ENCODE peak calls at places on chromosomes 13 and 19, in seven cellular contexts. A is lower leg skin, O is upper lobe of left lung, M is uterus, T is gastrocnemius medialis, X is Peyer's patch, B is tibial nerve. U is an unnamed sample.

GRCh38 chr13:36981156-36981743 is 17.9 kb downstream of the ALG5 start:
- DNase-seq in A (no peak), O (no peak), M (no peak), T (no peak), X (no peak), B (no peak), U (no peak)

GRCh38 chr13:107851670-107852460 is 363.5 kb downstream of the LIG4 start:
- DNase-seq in A (no peak), O (no peak), M (no peak), T (no peak), X (no peak), B (no peak), U (peak; percentile 26)

GRCh38 chr19:610071-610800 is 20.6 kb downstream of the HCN2 start:
- DNase-seq in A (no peak), O (peak; percentile 83), M (no peak), T (no peak), X (no peak), B (no peak), U (no peak)

GRCh38 chr19:13118424-13119193 is 545 bp downstream of the NACC1 start:
- DNase-seq in A (no peak), O (peak; percentile 89), M (peak; percentile 42), T (peak; percentile 58), X (peak; percentile 65), B (no peak), U (no peak)

GRCh38 chr13:52447815-52448552 is 2.5 kb downstream of the VPS36 start:
- DNase-seq in A (no peak), O (no peak), M (no peak), T (no peak), X (no peak), B (no peak), U (no peak)

GRCh38 chr13:102097708-102098107 is 304.1 kb downstream of the FGF14 start:
- DNase-seq in A (no peak), O (no peak), M (no peak), T (no peak), X (no peak), B (no peak), U (no peak)

GRCh38 chr19:55670280-55671053 is 4.6 kb upstream of the EPN1 start:
- DNase-seq in A (no peak), O (peak; percentile 87), M (no peak), T (no peak), X (no peak), B (no peak), U (peak; percentile 98)

GRCh38 chr13:97437729-97438128 is 3.8 kb downstream of the RAP2A start:
- DNase-seq in A (no peak), O (no peak), M (no peak), T (no peak), X (no peak), B (no peak), U (no peak)

GRCh38 chr13:36924001-36924400 is 4.0 kb upstream of the SMAD9 start:
- DNase-seq in A (no peak), O (no peak), M (no peak), T (no peak), X (no peak), B (no peak), U (no peak)

GRCh38 chr13:19597523-19597922 is 35.9 kb upstream of the MPHOSPH8 start:
- DNase-seq in A (no peak), O (no peak), M (no peak), T (no peak), X (no peak), B (no peak), U (no peak)

GRCh38 chr13:29830000-29830399 is 20.4 kb downstream of the UBL3 start:
- DNase-seq in A (no peak), O (no peak), M (no peak), T (no peak), X (no peak), B (no peak), U (no peak)

DNA sequence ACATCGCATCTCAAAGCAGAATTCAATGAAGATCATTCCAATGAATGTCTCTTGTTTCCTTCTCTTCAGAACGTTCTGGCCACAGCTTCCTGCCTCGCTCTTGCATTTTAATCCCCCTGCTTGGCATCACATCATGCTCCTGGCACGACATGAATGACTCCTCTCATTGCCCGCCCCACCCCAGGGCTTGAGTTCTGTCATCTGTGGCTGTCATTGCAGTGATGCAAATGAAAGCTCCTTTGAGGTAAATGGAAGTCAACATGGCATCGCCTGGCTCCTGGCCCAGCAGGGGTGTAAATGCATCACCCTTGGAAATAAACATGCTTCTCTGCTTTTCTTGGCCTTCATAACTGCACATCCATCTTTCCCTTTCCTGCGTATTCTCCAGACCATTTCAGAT is 48.6 kb downstream of the SCEL start:
- DNase-seq in A (peak; percentile 50), O (no peak), M (no peak), T (no peak), X (no peak), B (no peak), U (no peak)
- TF ChIP-seq POLR2A in A (no peak), O (no peak), M (no peak), T (no peak), X (no peak), B (no peak), U (no peak)

DNA sequence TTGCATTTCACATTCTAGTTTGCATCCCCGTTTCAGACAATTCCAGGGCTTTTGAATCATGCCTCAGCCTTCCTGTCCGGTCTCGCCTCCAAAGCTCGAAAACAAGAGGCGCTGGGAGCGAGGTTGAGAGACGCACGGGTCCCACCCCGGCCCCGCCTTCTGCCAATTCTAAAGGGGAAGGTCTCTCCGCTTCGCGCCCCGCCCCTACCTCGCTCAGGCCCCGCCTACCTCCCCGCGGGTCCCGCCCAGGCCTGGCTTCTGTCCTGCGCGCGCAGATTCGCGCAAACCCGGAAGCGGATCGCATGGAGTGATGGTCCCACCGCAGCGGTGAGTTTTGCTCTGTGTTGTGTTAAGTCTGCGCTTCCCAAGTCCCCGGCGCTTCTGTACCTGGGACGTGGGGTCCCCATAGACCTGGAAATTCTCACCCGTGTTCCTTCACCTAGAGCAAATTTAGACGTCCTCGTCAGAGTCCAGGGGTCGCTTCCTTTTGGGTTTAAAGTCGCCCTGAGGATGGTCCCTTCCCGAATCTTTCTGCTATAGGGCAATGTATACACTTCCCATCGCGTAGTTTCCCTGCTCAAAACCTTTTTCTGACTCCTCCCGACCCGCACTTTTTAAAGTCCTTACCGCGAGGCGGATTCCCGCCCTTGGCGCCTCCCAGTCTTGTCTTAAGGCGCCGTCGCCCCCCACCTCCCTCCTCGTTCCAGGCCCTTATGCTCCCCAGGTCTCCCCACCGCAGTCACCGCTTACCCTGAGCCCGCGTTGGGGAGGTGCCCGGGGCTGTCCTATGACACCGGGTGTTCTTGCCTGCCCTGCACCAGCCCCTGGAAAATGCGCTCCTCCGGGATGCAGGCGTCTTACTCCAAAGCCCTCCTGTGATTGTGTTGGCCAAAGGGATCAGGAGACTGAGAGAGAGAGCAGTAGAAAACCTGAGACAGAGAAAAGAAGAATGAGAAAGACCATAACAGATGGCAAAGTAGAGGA is at the start of gene ZNF845:
- DNase-seq in A (peak; percentile 94), O (peak; percentile 99), M (peak; percentile 97), T (peak; percentile 74), X (peak; percentile 97), B (peak; percentile 92), U (peak; percentile 91)
- TF ChIP-seq POLR2A in A (no peak), O (peak; percentile 69), M (peak; percentile 45), T (no peak), X (peak; percentile 59), B (peak; percentile 50), U (peak; percentile 91)

GRCh38 chr19:10554760-10555612 is 10.8 kb downstream of the KRI1 start:
- DNase-seq in A (no peak), O (peak; percentile 79), M (no peak), T (no peak), X (no peak), B (no peak), U (no peak)
- TF ChIP-seq POLR2A in A (no peak), O (no peak), M (no peak), T (no peak), X (no peak), B (no peak), U (no peak)

GRCh38 chr13:45521292-45521691 is 56.6 kb downstream of the COG3 start:
- DNase-seq in A (no peak), O (no peak), M (no peak), T (no peak), X (no peak), B (peak; percentile 7), U (no peak)
- TF ChIP-seq POLR2A in A (no peak), O (peak; percentile 28), M (no peak), T (no peak), X (no peak), B (no peak), U (no peak)